ENCODE peak calls at places on chromosome X, in six cellular contexts. One of them, this sample, is unnamed.

GRCh38 chrX:150229481-150229880 is 133.6 kb upstream of the MAMLD1 start:
- DNase-seq in nucleus accumbens: no peak
- DNase-seq in nephron progenitor cell: no peak
- DNase-seq in epithelial cell of esophagus: no peak
- DNase-seq in COR-L47: no peak
- DNase-seq in A549: no peak
- DNase-seq in this sample: no peak

GRCh38 chrX:119880552-119881437 is 9.2 kb downstream of the NDUFA1 start:
- DNase-seq in nucleus accumbens: no peak
- DNase-seq in nephron progenitor cell: peak
- DNase-seq in epithelial cell of esophagus: peak
- DNase-seq in COR-L47: no peak
- DNase-seq in A549: peak
- DNase-seq in this sample: peak

GRCh38 chrX:64885850-64886249 is 90.4 kb downstream of the ZC4H2 start:
- DNase-seq in nucleus accumbens: no peak
- DNase-seq in nephron progenitor cell: peak
- DNase-seq in epithelial cell of esophagus: peak
- DNase-seq in COR-L47: no peak
- DNase-seq in A549: no peak
- DNase-seq in this sample: no peak

GRCh38 chrX:132877954-132878536 is 80.4 kb downstream of the HS6ST2 start:
- DNase-seq in nucleus accumbens: no peak
- DNase-seq in nephron progenitor cell: peak
- DNase-seq in epithelial cell of esophagus: peak
- DNase-seq in COR-L47: no peak
- DNase-seq in A549: no peak
- DNase-seq in this sample: peak

GRCh38 chrX:153818571-153819397 is 11.6 kb downstream of the PDZD4 start:
- DNase-seq in nucleus accumbens: no peak
- DNase-seq in nephron progenitor cell: peak
- DNase-seq in epithelial cell of esophagus: no peak
- DNase-seq in COR-L47: peak
- DNase-seq in A549: peak
- DNase-seq in this sample: peak

GRCh38 chrX:25717122-25717521 is 421.0 kb upstream of the MAGEB18 start:
- DNase-seq in nucleus accumbens: no peak
- DNase-seq in nephron progenitor cell: no peak
- DNase-seq in epithelial cell of esophagus: no peak
- DNase-seq in COR-L47: no peak
- DNase-seq in A549: no peak
- DNase-seq in this sample: no peak

GRCh38 chrX:44239036-44239435 is 104.4 kb downstream of the EFHC2 start:
- DNase-seq in nucleus accumbens: no peak
- DNase-seq in nephron progenitor cell: no peak
- DNase-seq in epithelial cell of esophagus: no peak
- DNase-seq in COR-L47: no peak
- DNase-seq in A549: no peak
- DNase-seq in this sample: no peak

GRCh38 chrX:116384406-116384805 is 52.0 kb upstream of the SLC6A14 start:
- DNase-seq in nucleus accumbens: no peak
- DNase-seq in nephron progenitor cell: no peak
- DNase-seq in epithelial cell of esophagus: no peak
- DNase-seq in COR-L47: no peak
- DNase-seq in A549: no peak
- DNase-seq in this sample: no peak

GRCh38 chrX:38578152-38578551 is 16.8 kb downstream of the TSPAN7 start:
- DNase-seq in nucleus accumbens: no peak
- DNase-seq in nephron progenitor cell: no peak
- DNase-seq in epithelial cell of esophagus: peak
- DNase-seq in COR-L47: no peak
- DNase-seq in A549: no peak
- DNase-seq in this sample: peak

GRCh38 chrX:86137071-86137470 is 11.2 kb upstream of the DACH2 start:
- DNase-seq in nucleus accumbens: no peak
- DNase-seq in nephron progenitor cell: no peak
- DNase-seq in epithelial cell of esophagus: peak
- DNase-seq in COR-L47: no peak
- DNase-seq in A549: no peak
- DNase-seq in this sample: no peak

GRCh38 chrX:45849261-45849660 is 648.6 kb upstream of the DIPK2B start:
- DNase-seq in nucleus accumbens: no peak
- DNase-seq in nephron progenitor cell: no peak
- DNase-seq in epithelial cell of esophagus: peak
- DNase-seq in COR-L47: no peak
- DNase-seq in A549: peak
- DNase-seq in this sample: peak

This sample was measured in D341Med.